ENCODE peak calls at places on chromosomes 12 and 14, in five cellular contexts. One of them, this sample, is unnamed.

GRCh38 chr12:123151679-123152454 is 977 bp upstream of the PITPNM2 start:
- DNase-seq in activated CD8-positive, alpha-beta memory T cell treated with anti-CD3 and anti-CD28 coated beads, Interleukin-2, amount 50 U/mL, for 48 hours: no peak
- DNase-seq in GM12865: no peak
- DNase-seq in nephron progenitor cell: peak; percentile 12
- DNase-seq in NCI-H748 treated with DMSO at 0.1 percent for 48 hours: no peak
- DNase-seq in this sample: no peak

GRCh38 chr12:15966426-15966825 is 55.3 kb downstream of the DERA start:
- DNase-seq in GM12865: no peak
- DNase-seq in NCI-H748 treated with DMSO at 0.1 percent for 48 hours: no peak
- DNase-seq in nephron progenitor cell: no peak
- DNase-seq in activated CD8-positive, alpha-beta memory T cell treated with anti-CD3 and anti-CD28 coated beads, Interleukin-2, amount 50 U/mL, for 48 hours: no peak
- DNase-seq in this sample: no peak

GRCh38 chr12:8052679-8053078 is 13.5 kb downstream of the C3AR1 start:
- DNase-seq in NCI-H748 treated with DMSO at 0.1 percent for 48 hours: no peak
- DNase-seq in activated CD8-positive, alpha-beta memory T cell treated with anti-CD3 and anti-CD28 coated beads, Interleukin-2, amount 50 U/mL, for 48 hours: no peak
- DNase-seq in nephron progenitor cell: no peak
- DNase-seq in GM12865: no peak
- DNase-seq in this sample: no peak

GRCh38 chr14:22485178-22485577 is 103.8 kb downstream of the DAD1 start:
- DNase-seq in NCI-H748 treated with DMSO at 0.1 percent for 48 hours: no peak
- DNase-seq in nephron progenitor cell: no peak
- DNase-seq in GM12865: peak; percentile 41
- DNase-seq in activated CD8-positive, alpha-beta memory T cell treated with anti-CD3 and anti-CD28 coated beads, Interleukin-2, amount 50 U/mL, for 48 hours: no peak
- DNase-seq in this sample: no peak

GRCh38 chr14:104462651-104463630 is 116.6 kb upstream of the C14orf180 start:
- DNase-seq in activated CD8-positive, alpha-beta memory T cell treated with anti-CD3 and anti-CD28 coated beads, Interleukin-2, amount 50 U/mL, for 48 hours: no peak
- DNase-seq in GM12865: no peak
- DNase-seq in NCI-H748 treated with DMSO at 0.1 percent for 48 hours: no peak
- DNase-seq in nephron progenitor cell: no peak
- DNase-seq in this sample: no peak

GRCh38 chr14:100578552-100578951 is 8.7 kb downstream of the BEGAIN start:
- DNase-seq in NCI-H748 treated with DMSO at 0.1 percent for 48 hours: no peak
- DNase-seq in GM12865: no peak
- DNase-seq in nephron progenitor cell: no peak
- DNase-seq in activated CD8-positive, alpha-beta memory T cell treated with anti-CD3 and anti-CD28 coated beads, Interleukin-2, amount 50 U/mL, for 48 hours: no peak
- DNase-seq in this sample: no peak

GRCh38 chr12:77685112-77685511 is 145.6 kb upstream of the NAV3 start:
- DNase-seq in NCI-H748 treated with DMSO at 0.1 percent for 48 hours: peak; percentile 70
- DNase-seq in GM12865: peak; percentile 71
- DNase-seq in nephron progenitor cell: peak; percentile 61
- DNase-seq in activated CD8-positive, alpha-beta memory T cell treated with anti-CD3 and anti-CD28 coated beads, Interleukin-2, amount 50 U/mL, for 48 hours: no peak
- DNase-seq in this sample: peak; percentile 62

GRCh38 chr12:103538397-103538796 is 42.6 kb upstream of the C12orf42 start:
- DNase-seq in activated CD8-positive, alpha-beta memory T cell treated with anti-CD3 and anti-CD28 coated beads, Interleukin-2, amount 50 U/mL, for 48 hours: no peak
- DNase-seq in NCI-H748 treated with DMSO at 0.1 percent for 48 hours: no peak
- DNase-seq in nephron progenitor cell: no peak
- DNase-seq in GM12865: no peak
- DNase-seq in this sample: no peak

GRCh38 chr14:32607399-32607798 is 278.3 kb downstream of the AKAP6 start:
- DNase-seq in GM12865: no peak
- DNase-seq in nephron progenitor cell: peak; percentile 21
- DNase-seq in NCI-H748 treated with DMSO at 0.1 percent for 48 hours: no peak
- DNase-seq in activated CD8-positive, alpha-beta memory T cell treated with anti-CD3 and anti-CD28 coated beads, Interleukin-2, amount 50 U/mL, for 48 hours: no peak
- DNase-seq in this sample: no peak

GRCh38 chr12:108886873-108887629 is 7.2 kb downstream of the DAO start:
- DNase-seq in activated CD8-positive, alpha-beta memory T cell treated with anti-CD3 and anti-CD28 coated beads, Interleukin-2, amount 50 U/mL, for 48 hours: no peak
- DNase-seq in nephron progenitor cell: no peak
- DNase-seq in GM12865: no peak
- DNase-seq in NCI-H748 treated with DMSO at 0.1 percent for 48 hours: no peak
- DNase-seq in this sample: no peak

This sample was measured in NCI-H1092.